ENCODE peak calls at places on chromosomes 13 and 19, in eight cellular contexts. One of them, this sample, is unnamed.

GRCh38 chr13:45434556-45435371 is 16.6 kb upstream of the SLC25A30 start:
- DNase-seq in neural progenitor cell: no peak
- DNase-seq in pancreas: no peak
- DNase-seq in CD8-positive, alpha-beta T cell: no peak
- DNase-seq in IMR-90: no peak
- DNase-seq in MM.1S: no peak
- DNase-seq in dorsolateral prefrontal cortex: no peak
- DNase-seq in GM12878: no peak
- DNase-seq in this sample: no peak

GRCh38 chr13:74036373-74036772 is 97.8 kb downstream of the KLF12 start:
- DNase-seq in neural progenitor cell: no peak
- DNase-seq in CD8-positive, alpha-beta T cell: no peak
- DNase-seq in IMR-90: no peak
- DNase-seq in GM12878: no peak
- DNase-seq in dorsolateral prefrontal cortex: no peak
- DNase-seq in pancreas: no peak
- DNase-seq in MM.1S: no peak
- DNase-seq in this sample: no peak

GRCh38 chr19:28403698-28404099 is 809.3 kb downstream of the UQCRFS1 start:
- DNase-seq in IMR-90: no peak
- DNase-seq in neural progenitor cell: no peak
- DNase-seq in pancreas: no peak
- DNase-seq in GM12878: no peak
- DNase-seq in CD8-positive, alpha-beta T cell: no peak
- DNase-seq in dorsolateral prefrontal cortex: no peak
- DNase-seq in MM.1S: no peak
- DNase-seq in this sample: no peak

GRCh38 chr19:41934849-41935374 is 6.7 kb upstream of the ERFL start:
- DNase-seq in CD8-positive, alpha-beta T cell: peak; percentile 87
- DNase-seq in GM12878: no peak
- DNase-seq in IMR-90: peak; percentile 49
- DNase-seq in MM.1S: peak; percentile 55
- DNase-seq in dorsolateral prefrontal cortex: peak; percentile 39
- DNase-seq in neural progenitor cell: peak; percentile 88
- DNase-seq in pancreas: peak; percentile 58
- DNase-seq in this sample: peak; percentile 66

GRCh38 chr19:2461751-2462634 is 5.2 kb upstream of the LMNB2 start:
- DNase-seq in dorsolateral prefrontal cortex: no peak
- DNase-seq in MM.1S: peak; percentile 61
- DNase-seq in IMR-90: peak; percentile 56
- DNase-seq in neural progenitor cell: peak; percentile 78
- DNase-seq in GM12878: no peak
- DNase-seq in pancreas: peak; percentile 60
- DNase-seq in CD8-positive, alpha-beta T cell: peak; percentile 58
- DNase-seq in this sample: peak; percentile 51

GRCh38 chr13:99124695-99125334 is 75.8 kb upstream of the UBAC2 start:
- DNase-seq in CD8-positive, alpha-beta T cell: peak; percentile 19
- DNase-seq in GM12878: peak; percentile 34
- DNase-seq in IMR-90: peak; percentile 45
- DNase-seq in pancreas: no peak
- DNase-seq in MM.1S: no peak
- DNase-seq in neural progenitor cell: no peak
- DNase-seq in dorsolateral prefrontal cortex: no peak
- DNase-seq in this sample: no peak

GRCh38 chr13:65054277-65054676 is 2175.9 kb downstream of the PCDH9 start:
- DNase-seq in dorsolateral prefrontal cortex: no peak
- DNase-seq in pancreas: no peak
- DNase-seq in MM.1S: no peak
- DNase-seq in neural progenitor cell: no peak
- DNase-seq in GM12878: no peak
- DNase-seq in IMR-90: no peak
- DNase-seq in CD8-positive, alpha-beta T cell: no peak
- DNase-seq in this sample: no peak

GRCh38 chr13:24502567-24503375 is 9.8 kb downstream of the PARP4 start:
- DNase-seq in dorsolateral prefrontal cortex: no peak
- DNase-seq in IMR-90: peak; percentile 53
- DNase-seq in MM.1S: no peak
- DNase-seq in pancreas: no peak
- DNase-seq in GM12878: no peak
- DNase-seq in CD8-positive, alpha-beta T cell: no peak
- DNase-seq in neural progenitor cell: peak; percentile 62
- DNase-seq in this sample: no peak

GRCh38 chr13:65892859-65893258 is 1337.3 kb downstream of the PCDH9 start:
- DNase-seq in GM12878: no peak
- DNase-seq in neural progenitor cell: no peak
- DNase-seq in IMR-90: peak; percentile 7
- DNase-seq in dorsolateral prefrontal cortex: no peak
- DNase-seq in MM.1S: no peak
- DNase-seq in pancreas: no peak
- DNase-seq in CD8-positive, alpha-beta T cell: no peak
- DNase-seq in this sample: no peak

GRCh38 chr13:28568286-28568685 is 73.4 kb upstream of the FLT1 start:
- DNase-seq in MM.1S: no peak
- DNase-seq in pancreas: peak; percentile 70
- DNase-seq in GM12878: no peak
- DNase-seq in dorsolateral prefrontal cortex: peak; percentile 43
- DNase-seq in IMR-90: peak; percentile 62
- DNase-seq in neural progenitor cell: no peak
- DNase-seq in CD8-positive, alpha-beta T cell: no peak
- DNase-seq in this sample: no peak

DNA sequence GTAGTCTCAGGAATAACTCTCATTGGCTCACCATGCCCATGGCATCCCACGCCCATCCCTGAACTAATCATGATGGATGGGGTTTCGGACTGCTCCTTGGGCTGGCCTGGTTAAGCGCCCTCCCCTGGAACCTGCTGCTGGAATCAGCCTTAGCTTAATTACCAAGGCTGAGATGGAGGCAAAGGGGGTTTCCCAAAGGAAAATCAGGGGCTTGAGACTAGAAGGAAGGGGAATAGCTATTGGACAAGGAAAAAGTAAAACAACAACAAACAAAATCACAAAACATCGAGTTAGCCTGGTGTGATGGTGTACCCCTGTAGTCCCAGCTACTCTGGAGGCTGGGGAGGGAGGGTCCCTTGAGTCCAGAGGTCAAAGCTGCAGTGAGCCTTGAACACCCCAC is 25.7 kb upstream of the SHKBP1 start:
- DNase-seq in dorsolateral prefrontal cortex: no peak
- DNase-seq in pancreas: no peak
- DNase-seq in neural progenitor cell: no peak
- DNase-seq in IMR-90: no peak
- DNase-seq in GM12878: no peak
- DNase-seq in MM.1S: no peak
- DNase-seq in CD8-positive, alpha-beta T cell: no peak
- DNase-seq in this sample: no peak
- H3K27me3 ChIP-seq in dorsolateral prefrontal cortex: no peaks in the 10 kb centered on the region
- H3K27me3 ChIP-seq in pancreas: no peaks in the 10 kb centered on the region
- H3K27me3 ChIP-seq in neural progenitor cell: peaks cover 76% of the 10 kb centered on the region
- H3K27me3 ChIP-seq in IMR-90: peaks cover 50% of the 10 kb centered on the region
- H3K27me3 ChIP-seq in GM12878: peaks cover 3% of the 10 kb centered on the region
- H3K27me3 ChIP-seq in MM.1S: peaks cover 54% of the 10 kb centered on the region
- H3K27me3 ChIP-seq in CD8-positive, alpha-beta T cell: peaks cover 16% of the 10 kb centered on the region
- H3K27me3 ChIP-seq in this sample: peaks cover 55% of the 10 kb centered on the region

DNA sequence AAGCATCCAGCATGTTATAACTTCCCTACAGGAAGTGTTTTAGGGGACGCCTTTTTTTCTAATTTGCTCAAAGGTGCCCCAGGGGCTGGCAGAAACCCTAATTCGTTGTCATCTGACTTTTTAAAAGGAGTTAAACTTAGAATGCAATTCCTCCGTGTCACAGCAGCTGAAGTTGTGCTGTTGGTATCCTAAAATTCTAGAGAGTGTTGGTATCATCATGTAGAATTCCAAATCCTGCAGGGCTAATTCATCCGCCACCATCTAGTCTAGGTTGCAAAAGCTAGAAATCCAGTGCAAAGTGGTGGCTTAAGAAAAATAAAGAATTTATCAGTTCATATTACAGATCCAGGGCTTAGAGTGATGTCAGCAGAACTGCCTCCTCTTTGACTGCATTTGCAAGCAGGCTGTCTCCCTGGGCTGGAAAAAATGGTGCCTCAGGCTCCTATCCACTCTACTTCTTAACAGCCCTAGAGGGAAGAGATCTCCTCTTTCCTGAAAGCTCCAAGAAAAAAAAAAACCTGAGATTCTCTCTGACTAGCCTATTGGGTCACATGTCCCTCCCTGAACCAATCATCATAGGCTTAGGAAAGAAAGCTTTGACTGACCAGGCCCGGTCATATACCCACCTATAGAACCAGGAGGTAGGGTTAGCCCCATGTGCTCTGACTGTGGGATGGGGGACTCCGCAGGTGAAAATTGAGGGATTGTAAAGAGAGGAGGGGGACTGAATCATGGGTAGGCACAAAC is 73.0 kb downstream of the MAP4K1 start:
- DNase-seq in GM12878: no peak
- DNase-seq in neural progenitor cell: peak; percentile 64
- DNase-seq in CD8-positive, alpha-beta T cell: no peak
- DNase-seq in pancreas: no peak
- DNase-seq in IMR-90: peak; percentile 5
- DNase-seq in dorsolateral prefrontal cortex: no peak
- DNase-seq in MM.1S: peak; percentile 81
- DNase-seq in this sample: no peak
- TF ChIP-seq CTCF in GM12878: peak; percentile 52
- TF ChIP-seq CTCF in neural progenitor cell: peak; percentile 54
- TF ChIP-seq CTCF in CD8-positive, alpha-beta T cell: peak; percentile 67
- TF ChIP-seq CTCF in pancreas: no peak
- TF ChIP-seq CTCF in IMR-90: peak; percentile 63
- TF ChIP-seq CTCF in dorsolateral prefrontal cortex: no peak
- TF ChIP-seq CTCF in MM.1S: no peak
- TF ChIP-seq CTCF in this sample: peak; percentile 81

DNA sequence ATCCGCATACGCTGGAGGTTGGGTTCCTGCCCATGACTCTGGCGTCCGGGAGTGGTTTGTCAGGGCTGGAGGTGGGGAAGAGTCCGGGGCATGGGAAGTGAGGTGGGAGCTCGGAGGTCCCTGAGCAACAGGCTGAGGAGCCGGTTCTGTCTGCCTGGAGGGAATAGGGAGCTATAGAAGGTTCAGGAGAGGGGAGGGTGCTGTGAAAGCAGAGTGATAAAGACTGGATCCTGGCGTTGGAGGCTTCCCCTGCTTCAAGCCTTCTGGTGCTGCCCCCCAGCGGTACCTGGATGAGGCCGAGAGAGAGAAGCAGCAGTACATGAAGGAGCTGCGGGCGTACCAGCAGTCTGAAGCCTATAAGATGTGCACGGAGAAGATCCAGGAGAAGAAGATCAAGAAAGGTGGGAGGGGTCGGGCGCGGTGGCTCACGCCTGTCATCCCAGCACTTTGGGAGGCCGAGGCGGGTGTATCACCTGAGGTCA is 2.6 kb downstream of the HMG20B start:
- DNase-seq in IMR-90: peak; percentile 16
- DNase-seq in MM.1S: no peak
- DNase-seq in neural progenitor cell: peak; percentile 59
- DNase-seq in dorsolateral prefrontal cortex: peak; percentile 45
- DNase-seq in CD8-positive, alpha-beta T cell: no peak
- DNase-seq in pancreas: peak; percentile 12
- DNase-seq in GM12878: no peak
- DNase-seq in this sample: peak; percentile 33
- H3K27ac ChIP-seq in IMR-90: no peak overlapping the region
- H3K27ac ChIP-seq in MM.1S: no peak overlapping the region
- H3K27ac ChIP-seq in neural progenitor cell: no peak overlapping the region
- H3K27ac ChIP-seq in dorsolateral prefrontal cortex: no peak overlapping the region
- H3K27ac ChIP-seq in CD8-positive, alpha-beta T cell: no peak overlapping the region
- H3K27ac ChIP-seq in pancreas: no peak overlapping the region
- H3K27ac ChIP-seq in GM12878: no peak overlapping the region
- H3K27ac ChIP-seq in this sample: no peak overlapping the region

GRCh38 chr19:35843676-35844481 is 8.4 kb downstream of the NPHS1 start:
- DNase-seq in dorsolateral prefrontal cortex: no peak
- DNase-seq in GM12878: no peak
- DNase-seq in IMR-90: no peak
- DNase-seq in CD8-positive, alpha-beta T cell: no peak
- DNase-seq in MM.1S: no peak
- DNase-seq in neural progenitor cell: peak; percentile 73
- DNase-seq in pancreas: peak; percentile 83
- DNase-seq in this sample: no peak

GRCh38 chr19:35845215-35846037 is 6.9 kb downstream of the NPHS1 start:
- DNase-seq in dorsolateral prefrontal cortex: peak; percentile 10
- DNase-seq in MM.1S: no peak
- DNase-seq in neural progenitor cell: peak; percentile 49
- DNase-seq in CD8-positive, alpha-beta T cell: no peak
- DNase-seq in IMR-90: no peak
- DNase-seq in pancreas: peak; percentile 80
- DNase-seq in GM12878: no peak
- DNase-seq in this sample: no peak

GRCh38 chr19:35842666-35843272 is 9.5 kb downstream of the NPHS1 start:
- DNase-seq in pancreas: no peak
- DNase-seq in dorsolateral prefrontal cortex: no peak
- DNase-seq in neural progenitor cell: no peak
- DNase-seq in IMR-90: no peak
- DNase-seq in MM.1S: no peak
- DNase-seq in CD8-positive, alpha-beta T cell: no peak
- DNase-seq in GM12878: no peak
- DNase-seq in this sample: no peak

GRCh38 chr19:35846038-35846668 is 6.2 kb downstream of the NPHS1 start:
- DNase-seq in pancreas: peak; percentile 73
- DNase-seq in GM12878: no peak
- DNase-seq in neural progenitor cell: peak; percentile 35
- DNase-seq in CD8-positive, alpha-beta T cell: no peak
- DNase-seq in dorsolateral prefrontal cortex: peak; percentile 7
- DNase-seq in MM.1S: no peak
- DNase-seq in IMR-90: no peak
- DNase-seq in this sample: no peak

GRCh38 chr19:35844482-35845214 is 7.7 kb downstream of the NPHS1 start:
- DNase-seq in neural progenitor cell: no peak
- DNase-seq in MM.1S: no peak
- DNase-seq in IMR-90: no peak
- DNase-seq in dorsolateral prefrontal cortex: no peak
- DNase-seq in GM12878: no peak
- DNase-seq in CD8-positive, alpha-beta T cell: no peak
- DNase-seq in pancreas: no peak
- DNase-seq in this sample: no peak
- H3K27me3 ChIP-seq in neural progenitor cell: peaks cover 100% of the 10 kb centered on the region
- H3K27me3 ChIP-seq in MM.1S: peaks cover 85% of the 10 kb centered on the region
- H3K27me3 ChIP-seq in IMR-90: peaks cover 53% of the 10 kb centered on the region
- H3K27me3 ChIP-seq in dorsolateral prefrontal cortex: peaks cover 47% of the 10 kb centered on the region
- H3K27me3 ChIP-seq in GM12878: peaks cover 3% of the 10 kb centered on the region
- H3K27me3 ChIP-seq in CD8-positive, alpha-beta T cell: peaks cover 32% of the 10 kb centered on the region
- H3K27me3 ChIP-seq in pancreas: no peaks in the 10 kb centered on the region
- H3K27me3 ChIP-seq in this sample: peaks cover 73% of the 10 kb centered on the region

GRCh38 chr13:54536112-54536511 is 1507.5 kb downstream of the OLFM4 start:
- DNase-seq in neural progenitor cell: peak; percentile 39
- DNase-seq in dorsolateral prefrontal cortex: no peak
- DNase-seq in GM12878: no peak
- DNase-seq in IMR-90: no peak
- DNase-seq in pancreas: no peak
- DNase-seq in CD8-positive, alpha-beta T cell: no peak
- DNase-seq in MM.1S: no peak
- DNase-seq in this sample: no peak
- TF ChIP-seq CTCF in neural progenitor cell: peak; percentile 60
- TF ChIP-seq CTCF in dorsolateral prefrontal cortex: peak; percentile 6
- TF ChIP-seq CTCF in GM12878: no peak
- TF ChIP-seq CTCF in IMR-90: no peak
- TF ChIP-seq CTCF in pancreas: no peak
- TF ChIP-seq CTCF in CD8-positive, alpha-beta T cell: no peak
- TF ChIP-seq CTCF in MM.1S: no peak
- TF ChIP-seq CTCF in this sample: no peak

This sample was measured in CD4-positive, alpha-beta T cell.